ENCODE peak calls at places on chromosome 12, in six cellular contexts. B, F, Z, V, C and K are unnamed samples.

GRCh38 chr12:111628505-111629260 is 29.6 kb upstream of the ATXN2 start:
- DNase-seq in Z (no peak), B (no peak), V (no peak), F (no peak), C (peak; percentile 6), K (no peak)

GRCh38 chr12:121796855-121797751 is 3.6 kb upstream of the RHOF start:
- DNase-seq in B (peak; percentile 82), Z (peak; percentile 99), F (peak; percentile 80), C (peak; percentile 99), V (peak; percentile 88), K (no peak)

GRCh38 chr12:34289431-34290190 is 267.3 kb downstream of the ALG10 start:
- DNase-seq in V (no peak), B (no peak), Z (peak; percentile 3), C (peak; percentile 30), F (no peak), K (no peak)

GRCh38 chr12:117854339-117855012 is 114.3 kb downstream of the KSR2 start:
- DNase-seq in C (no peak), F (peak; percentile 54), B (peak; percentile 75), Z (peak; percentile 26), V (peak; percentile 28), K (peak; percentile 30)

GRCh38 chr12:38053655-38054464 is 262.7 kb upstream of the ALG10B start:
- DNase-seq in C (no peak), B (peak; percentile 60), Z (peak; percentile 71), F (no peak), V (no peak), K (no peak)

GRCh38 chr12:55673638-55674037 is 34.1 kb downstream of the ITGA7 start:
- DNase-seq in V (no peak), Z (no peak), F (no peak), C (no peak), B (no peak), K (no peak)

GRCh38 chr12:76690916-76691700 is 72.8 kb upstream of the ZDHHC17 start:
- DNase-seq in F (peak; percentile 33), B (no peak), C (no peak), Z (no peak), V (peak; percentile 90), K (no peak)

GRCh38 chr12:26360062-26360461 is 164.7 kb downstream of the SSPN start:
- DNase-seq in B (no peak), F (no peak), Z (no peak), C (no peak), V (no peak), K (no peak)

GRCh38 chr12:47773062-47773857 is at the start of gene SLC48A1:
- DNase-seq in Z (peak; percentile 87), F (peak; percentile 55), C (peak; percentile 92), B (peak; percentile 97), V (peak; percentile 56), K (no peak)

GRCh38 chr12:15001733-15002471 is 29.1 kb downstream of the PDE6H start:
- DNase-seq in B (no peak), C (peak; percentile 86), F (peak; percentile 53), V (peak; percentile 15), Z (no peak), K (no peak)

GRCh38 chr12:125856899-125857298 is 791.7 kb downstream of the AACS start:
- DNase-seq in B (no peak), Z (no peak), C (no peak), V (no peak), F (no peak), K (no peak)

GRCh38 chr12:105257321-105257728 is 21.4 kb upstream of the APPL2 start:
- DNase-seq in Z (no peak), V (peak; percentile 97), C (no peak), B (no peak), F (peak; percentile 62), K (no peak)

GRCh38 chr12:29971431-29971830 is 187.7 kb upstream of the TMTC1 start:
- DNase-seq in F (no peak), B (no peak), C (no peak), Z (no peak), V (no peak), K (no peak)

GRCh38 chr12:11807453-11807852 is 158.0 kb downstream of the ETV6 start:
- DNase-seq in V (no peak), Z (no peak), F (no peak), C (no peak), B (no peak), K (no peak)

GRCh38 chr12:41277019-41277770 is 89.1 kb downstream of the PDZRN4 start:
- DNase-seq in F (peak; percentile 69), C (no peak), V (peak; percentile 49), Z (no peak), B (peak; percentile 34), K (peak; percentile 29)

GRCh38 chr12:95130096-95130495 is 56.7 kb upstream of the NR2C1 start:
- DNase-seq in C (no peak), B (no peak), Z (no peak), V (no peak), F (no peak), K (no peak)

GRCh38 chr12:74906224-74906623 is 303.4 kb downstream of the KCNC2 start:
- DNase-seq in F (no peak), V (no peak), B (no peak), Z (no peak), C (no peak), K (peak; percentile 17)

GRCh38 chr12:122943196-122943595 is 23.1 kb downstream of the ABCB9 start:
- DNase-seq in V (no peak), B (peak; percentile 13), F (peak; percentile 25), Z (no peak), C (no peak), K (no peak)

GRCh38 chr12:129844662-129845061 is 59.2 kb downstream of the TMEM132D start:
- DNase-seq in F (no peak), Z (no peak), V (no peak), B (no peak), C (no peak), K (no peak)

GRCh38 chr12:64840129-64840528 is 15.7 kb downstream of the TBC1D30 start:
- DNase-seq in Z (no peak), C (no peak), B (no peak), V (no peak), F (no peak), K (no peak)

GRCh38 chr12:94172973-94173372 is 24.6 kb downstream of the PLXNC1 start:
- DNase-seq in C (no peak), V (peak; percentile 96), Z (no peak), B (no peak), F (peak; percentile 99), K (no peak)

GRCh38 chr12:10395390-10395998 is 5.7 kb upstream of the KLRK1 start:
- DNase-seq in V (peak; percentile 92), F (peak; percentile 76), B (no peak), Z (no peak), C (no peak), K (no peak)

GRCh38 chr12:110067531-110067930 is 19.2 kb upstream of the C12orf76 start:
- DNase-seq in V (no peak), Z (no peak), F (no peak), B (no peak), C (no peak), K (peak; percentile 12)

GRCh38 chr12:63154560-63154959 is 3.6 kb upstream of the AVPR1A start:
- DNase-seq in Z (no peak), F (no peak), C (no peak), B (no peak), V (no peak), K (no peak)

GRCh38 chr12:63151898-63152700 is 1.1 kb upstream of the AVPR1A start:
- DNase-seq in V (peak; percentile 31), Z (no peak), C (peak; percentile 30), B (peak; percentile 61), F (peak; percentile 40), K (peak; percentile 39)

GRCh38 chr12:63151061-63151897 is at the start of gene AVPR1A:
- DNase-seq in Z (peak; percentile 12), F (no peak), V (no peak), C (no peak), B (peak; percentile 9), K (no peak)

GRCh38 chr12:63149884-63150254 is 1.1 kb downstream of the AVPR1A start:
- DNase-seq in F (no peak), C (peak; percentile 38), Z (no peak), B (peak; percentile 3), V (no peak), K (no peak)

GRCh38 chr12:63150255-63151060 is 543 bp downstream of the AVPR1A start:
- DNase-seq in F (no peak), B (peak; percentile 17), Z (peak; percentile 29), C (peak; percentile 69), V (no peak), K (peak; percentile 14)
- H3K4me3 ChIP-seq in F (no peak overlapping the region), B (no peak overlapping the region), Z (peak overlapping the region; percentile 19), C (peak overlapping the region; percentile 68), V (peak overlapping the region; percentile 19), K (no peak overlapping the region)

GRCh38 chr12:86698581-86698980 is 442.4 kb upstream of the MGAT4C start:
- DNase-seq in B (no peak), V (peak; percentile 94), C (no peak), Z (no peak), F (peak; percentile 45), K (no peak)
- H3K4me3 ChIP-seq in B (no peak overlapping the region), V (no peak overlapping the region), C (no peak overlapping the region), Z (no peak overlapping the region), F (no peak overlapping the region), K (no peak overlapping the region)

DNA sequence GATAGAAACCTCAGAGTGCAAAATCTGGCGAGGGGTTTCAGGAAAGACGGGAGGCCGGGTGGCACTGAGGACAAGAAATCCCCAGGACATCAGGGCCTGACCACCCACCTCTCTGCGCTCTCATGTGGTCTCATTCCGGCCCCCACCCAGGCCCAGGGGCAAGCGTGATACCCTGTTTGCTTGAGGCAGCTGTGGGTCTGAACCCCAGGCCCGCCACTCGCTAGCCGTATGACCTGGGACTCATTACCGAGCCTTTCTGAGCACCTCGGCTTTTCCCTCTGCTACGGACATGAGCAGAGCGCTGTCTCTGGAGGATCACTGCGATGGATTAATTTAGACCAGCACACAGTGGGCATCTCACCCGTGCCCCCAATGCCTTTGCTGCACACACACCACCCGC is 25.5 kb upstream of the BCDIN3D start:
- DNase-seq in F (no peak), V (no peak), B (no peak), Z (no peak), C (peak; percentile 69), K (no peak)
- H3K4me3 ChIP-seq in F (no peak overlapping the region), V (no peak overlapping the region), B (no peak overlapping the region), Z (no peak overlapping the region), C (no peak overlapping the region), K (no peak overlapping the region)

GRCh38 chr12:45357547-45358417 is 141.9 kb downstream of the ANO6 start:
- DNase-seq in C (no peak), B (peak; percentile 36), F (peak; percentile 56), Z (no peak), V (peak; percentile 25), K (no peak)
- H3K4me3 ChIP-seq in C (no peak overlapping the region), B (no peak overlapping the region), F (no peak overlapping the region), Z (no peak overlapping the region), V (no peak overlapping the region), K (no peak overlapping the region)

DNA sequence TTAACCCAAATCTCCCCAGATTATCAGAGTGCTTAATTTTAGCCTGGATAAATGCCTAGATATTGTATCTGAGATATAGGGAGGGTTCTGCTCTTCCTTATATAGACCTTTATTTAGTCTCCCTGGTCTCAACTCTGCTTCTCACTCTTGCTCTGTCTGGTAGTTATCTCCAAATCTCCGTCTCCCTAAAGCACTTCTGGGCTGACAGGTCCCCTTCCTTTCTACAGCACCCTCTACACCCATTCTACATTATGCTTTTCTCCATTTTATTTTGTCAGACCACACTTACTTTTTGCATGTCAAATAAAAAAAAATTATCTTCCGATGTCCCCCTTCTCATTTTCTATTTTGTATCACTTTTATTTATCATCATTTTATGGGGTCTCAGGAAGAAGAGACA is 2.0 kb upstream of the ERC1 start:
- DNase-seq in B (no peak), V (no peak), C (no peak), F (no peak), Z (no peak), K (no peak)
- H3K4me3 ChIP-seq in B (no peak overlapping the region), V (no peak overlapping the region), C (peak overlapping the region; percentile 99), F (no peak overlapping the region), Z (no peak overlapping the region), K (no peak overlapping the region)